ENCODE peak calls at places on chromosomes 16 and 17, in five cellular contexts. Z, U, K, E and G are unnamed samples.

GRCh38 chr16:5526826-5527225 is 429.2 kb upstream of the EEF2KMT start:
- DNase-seq in Z (no peak), U (no peak), K (no peak), E (no peak), G (no peak)

GRCh38 chr17:64240741-64241347 is 22.2 kb downstream of the TEX2 start:
- DNase-seq in Z (peak; percentile 17), U (no peak), K (no peak), E (no peak), G (no peak)

GRCh38 chr17:685006-685405 is 29.6 kb downstream of the VPS53 start:
- DNase-seq in Z (no peak), U (no peak), K (no peak), E (no peak), G (no peak)

GRCh38 chr16:19001788-19002187 is 18.1 kb downstream of the TMC7 start:
- DNase-seq in Z (no peak), U (no peak), K (no peak), E (no peak), G (no peak)

GRCh38 chr17:80981062-80981902 is 10.4 kb upstream of the CHMP6 start:
- DNase-seq in Z (peak; percentile 83), U (peak; percentile 10), K (no peak), E (no peak), G (no peak)

GRCh38 chr17:44110823-44111633 is 12.4 kb downstream of the HDAC5 start:
- DNase-seq in Z (peak; percentile 70), U (peak; percentile 92), K (peak; percentile 98), E (peak; percentile 67), G (peak; percentile 83)

GRCh38 chr17:51056813-51057510 is 63.7 kb downstream of the SPAG9 start:
- DNase-seq in Z (peak; percentile 68), U (peak; percentile 83), K (peak; percentile 79), E (no peak), G (peak; percentile 61)

GRCh38 chr17:51351090-51351489 is 90.7 kb downstream of the UTP18 start:
- DNase-seq in Z (peak; percentile 73), U (no peak), K (no peak), E (no peak), G (no peak)

GRCh38 chr17:16407911-16408588 is 7.3 kb upstream of the TRPV2 start:
- DNase-seq in Z (peak; percentile 58), U (no peak), K (no peak), E (no peak), G (peak; percentile 30)

GRCh38 chr16:9099131-9099625 is 7.7 kb downstream of the HAPSTR1 start:
- DNase-seq in Z (no peak), U (peak; percentile 59), K (no peak), E (no peak), G (no peak)

GRCh38 chr17:50270430-50271172 is 3.7 kb upstream of the TMEM92 start:
- DNase-seq in Z (peak; percentile 50), U (no peak), K (no peak), E (no peak), G (no peak)

GRCh38 chr17:16406742-16407674 is 8.4 kb upstream of the TRPV2 start:
- DNase-seq in Z (peak; percentile 89), U (no peak), K (no peak), E (no peak), G (no peak)

GRCh38 chr17:36940313-36941264 is 3.3 kb downstream of the LHX1 start:
- DNase-seq in Z (peak; percentile 55), U (no peak), K (no peak), E (no peak), G (no peak)

GRCh38 chr17:48825446-48826381 is 5.1 kb upstream of the CALCOCO2 start:
- DNase-seq in Z (no peak), U (no peak), K (no peak), E (no peak), G (no peak)

GRCh38 chr17:79415365-79415764 is 195.5 kb downstream of the RBFOX3 start:
- DNase-seq in Z (no peak), U (no peak), K (no peak), E (no peak), G (no peak)

GRCh38 chr16:86350289-86350688 is 160.0 kb upstream of the FOXF1 start:
- DNase-seq in Z (no peak), U (no peak), K (no peak), E (no peak), G (no peak)

GRCh38 chr16:68626557-68626956 is 18.6 kb upstream of the CDH3 start:
- DNase-seq in Z (no peak), U (no peak), K (no peak), E (no peak), G (no peak)

GRCh38 chr16:51390877-51391276 is 239.8 kb upstream of the SALL1 start:
- DNase-seq in Z (peak; percentile 48), U (no peak), K (no peak), E (no peak), G (no peak)

GRCh38 chr16:68064791-68065365 is 20.3 kb upstream of the NFATC3 start:
- DNase-seq in Z (peak; percentile 79), U (peak; percentile 67), K (peak; percentile 30), E (peak; percentile 70), G (peak; percentile 30)

GRCh38 chr17:82076785-82077591 is 11.4 kb upstream of the DUS1L start:
- DNase-seq in Z (peak; percentile 57), U (no peak), K (no peak), E (peak; percentile 17), G (no peak)

GRCh38 chr17:34542700-34543336 is 36.6 kb upstream of the TMEM132E start:
- DNase-seq in Z (peak; percentile 44), U (peak; percentile 30), K (no peak), E (no peak), G (no peak)

GRCh38 chr16:1786242-1787055 is 3.7 kb downstream of the NUBP2 start:
- DNase-seq in Z (no peak), U (no peak), K (no peak), E (no peak), G (no peak)

GRCh38 chr16:1125471-1125870 is 27.4 kb upstream of the CACNA1H start:
- DNase-seq in Z (peak; percentile 47), U (no peak), K (peak; percentile 12), E (no peak), G (no peak)

GRCh38 chr16:27319257-27319965 is 5.6 kb downstream of the IL4R start:
- DNase-seq in Z (no peak), U (no peak), K (no peak), E (no peak), G (no peak)

GRCh38 chr16:29816694-29817441 is 916 bp downstream of the PAGR1 start:
- DNase-seq in Z (peak; percentile 62), U (peak; percentile 56), K (peak; percentile 71), E (peak; percentile 63), G (no peak)

GRCh38 chr16:47538472-47538871 is 77.3 kb downstream of the PHKB start:
- DNase-seq in Z (no peak), U (no peak), K (no peak), E (no peak), G (no peak)

GRCh38 chr17:35192708-35193107 is 1.5 kb downstream of the SLC35G3 start:
- DNase-seq in Z (no peak), U (no peak), K (no peak), E (peak; percentile 81), G (no peak)

GRCh38 chr17:8837438-8838075 is 29.9 kb downstream of the PIK3R6 start:
- DNase-seq in Z (no peak), U (no peak), K (no peak), E (no peak), G (no peak)

GRCh38 chr17:40611840-40612509 is 35.6 kb downstream of the SMARCE1 start:
- DNase-seq in Z (no peak), U (no peak), K (no peak), E (peak; percentile 31), G (no peak)

GRCh38 chr17:81337449-81337848 is 42.3 kb upstream of the SLC38A10 start:
- DNase-seq in Z (peak; percentile 60), U (no peak), K (no peak), E (no peak), G (no peak)

GRCh38 chr17:2602597-2603017 is 9.2 kb downstream of the PAFAH1B1 start:
- DNase-seq in Z (no peak), U (no peak), K (no peak), E (no peak), G (no peak)

GRCh38 chr17:12693640-12694039 is 27.9 kb downstream of the MYOCD start:
- DNase-seq in Z (no peak), U (no peak), K (no peak), E (no peak), G (no peak)

GRCh38 chr16:57134982-57135381 is 42.6 kb downstream of the CPNE2 start:
- DNase-seq in Z (no peak), U (no peak), K (peak; percentile 83), E (peak; percentile 48), G (no peak)

GRCh38 chr16:11377156-11377555 is 31.9 kb downstream of the RMI2 start:
- DNase-seq in Z (no peak), U (no peak), K (no peak), E (no peak), G (no peak)

GRCh38 chr17:76714822-76715461 is 4.2 kb upstream of the MXRA7 start:
- DNase-seq in Z (peak; percentile 72), U (peak; percentile 64), K (peak; percentile 56), E (peak; percentile 74), G (no peak)

GRCh38 chr17:1627987-1628855 is at the start of gene SLC43A2:
- DNase-seq in Z (peak; percentile 96), U (peak; percentile 8), K (peak; percentile 81), E (peak; percentile 68), G (peak; percentile 14)